ENCODE peak calls at places on chromosomes 16 and 17, in nine cellular contexts. One of them, this sample, is unnamed. For H3K36me3, the result is how much of the 10 kb centered on the place peaks cover.

GRCh38 chr17:43468746-43469544 is 14.8 kb upstream of the DHX8 start:
- DNase-seq in body of pancreas: no peak
- DNase-seq in endothelial cell of umbilical vein: no peak
- DNase-seq in HCT116: peak
- DNase-seq in tibial nerve: no peak
- DNase-seq in ovary: no peak
- DNase-seq in transverse colon: no peak
- DNase-seq in IMR-90: peak
- DNase-seq in suprapubic skin: no peak
- DNase-seq in this sample: no peak

GRCh38 chr17:81831957-81832607 is 1.0 kb downstream of the MCRIP1 start:
- DNase-seq in HCT116: no peak
- DNase-seq in endothelial cell of umbilical vein: no peak
- DNase-seq in tibial nerve: no peak
- DNase-seq in body of pancreas: peak
- DNase-seq in ovary: no peak
- DNase-seq in transverse colon: no peak
- DNase-seq in suprapubic skin: no peak
- DNase-seq in IMR-90: peak
- DNase-seq in this sample: no peak

GRCh38 chr17:30954046-30954805 is 16.6 kb upstream of the RNF135 start:
- DNase-seq in body of pancreas: no peak
- DNase-seq in ovary: no peak
- DNase-seq in HCT116: no peak
- DNase-seq in suprapubic skin: no peak
- DNase-seq in tibial nerve: no peak
- DNase-seq in endothelial cell of umbilical vein: no peak
- DNase-seq in transverse colon: no peak
- DNase-seq in IMR-90: peak
- DNase-seq in this sample: peak

GRCh38 chr17:4678448-4679026 is 25.4 kb downstream of the PELP1 start:
- DNase-seq in suprapubic skin: peak
- DNase-seq in tibial nerve: no peak
- DNase-seq in body of pancreas: no peak
- DNase-seq in IMR-90: peak
- DNase-seq in transverse colon: no peak
- DNase-seq in HCT116: peak
- DNase-seq in endothelial cell of umbilical vein: peak
- DNase-seq in ovary: no peak
- DNase-seq in this sample: no peak

GRCh38 chr17:34579979-34580684 is 750 bp downstream of the TMEM132E start:
- DNase-seq in HCT116: no peak
- DNase-seq in transverse colon: no peak
- DNase-seq in endothelial cell of umbilical vein: peak
- DNase-seq in body of pancreas: peak
- DNase-seq in tibial nerve: no peak
- DNase-seq in suprapubic skin: no peak
- DNase-seq in ovary: no peak
- DNase-seq in IMR-90: no peak
- DNase-seq in this sample: no peak

GRCh38 chr17:17569691-17570090 is 21.8 kb downstream of the PEMT start:
- DNase-seq in HCT116: no peak
- DNase-seq in ovary: no peak
- DNase-seq in transverse colon: no peak
- DNase-seq in endothelial cell of umbilical vein: no peak
- DNase-seq in tibial nerve: no peak
- DNase-seq in body of pancreas: peak
- DNase-seq in suprapubic skin: no peak
- DNase-seq in IMR-90: no peak
- DNase-seq in this sample: no peak

GRCh38 chr16:54942353-54942943 is 11.8 kb downstream of the IRX5 start:
- DNase-seq in body of pancreas: no peak
- DNase-seq in tibial nerve: no peak
- DNase-seq in suprapubic skin: no peak
- DNase-seq in ovary: no peak
- DNase-seq in endothelial cell of umbilical vein: no peak
- DNase-seq in IMR-90: no peak
- DNase-seq in transverse colon: no peak
- DNase-seq in HCT116: no peak
- DNase-seq in this sample: no peak

GRCh38 chr17:17745476-17746455 is 64.5 kb downstream of the RAI1 start:
- DNase-seq in tibial nerve: no peak
- DNase-seq in endothelial cell of umbilical vein: no peak
- DNase-seq in suprapubic skin: no peak
- DNase-seq in ovary: no peak
- DNase-seq in transverse colon: no peak
- DNase-seq in IMR-90: no peak
- DNase-seq in HCT116: no peak
- DNase-seq in body of pancreas: no peak
- DNase-seq in this sample: no peak

GRCh38 chr17:40247926-40248495 is 28.9 kb downstream of the WIPF2 start:
- DNase-seq in IMR-90: no peak
- DNase-seq in suprapubic skin: peak
- DNase-seq in ovary: no peak
- DNase-seq in body of pancreas: no peak
- DNase-seq in tibial nerve: peak
- DNase-seq in endothelial cell of umbilical vein: no peak
- DNase-seq in transverse colon: no peak
- DNase-seq in HCT116: no peak
- DNase-seq in this sample: no peak

GRCh38 chr17:76869209-76869877 is 1.1 kb downstream of the MGAT5B start:
- DNase-seq in tibial nerve: no peak
- DNase-seq in body of pancreas: no peak
- DNase-seq in suprapubic skin: no peak
- DNase-seq in IMR-90: no peak
- DNase-seq in HCT116: no peak
- DNase-seq in endothelial cell of umbilical vein: no peak
- DNase-seq in ovary: no peak
- DNase-seq in transverse colon: no peak
- DNase-seq in this sample: no peak

GRCh38 chr17:76867578-76868175 is 527 bp upstream of the MGAT5B start:
- DNase-seq in suprapubic skin: no peak
- DNase-seq in tibial nerve: no peak
- DNase-seq in ovary: no peak
- DNase-seq in body of pancreas: no peak
- DNase-seq in endothelial cell of umbilical vein: peak
- DNase-seq in transverse colon: no peak
- DNase-seq in HCT116: no peak
- DNase-seq in IMR-90: peak
- DNase-seq in this sample: no peak

GRCh38 chr17:76869878-76870714 is 1.9 kb downstream of the MGAT5B start:
- DNase-seq in body of pancreas: no peak
- DNase-seq in suprapubic skin: no peak
- DNase-seq in endothelial cell of umbilical vein: no peak
- DNase-seq in HCT116: no peak
- DNase-seq in ovary: no peak
- DNase-seq in IMR-90: peak
- DNase-seq in tibial nerve: no peak
- DNase-seq in transverse colon: no peak
- DNase-seq in this sample: no peak

GRCh38 chr17:76868176-76868668 is at the start of gene MGAT5B:
- DNase-seq in tibial nerve: peak
- DNase-seq in suprapubic skin: no peak
- DNase-seq in IMR-90: peak
- DNase-seq in ovary: peak
- DNase-seq in endothelial cell of umbilical vein: peak
- DNase-seq in HCT116: peak
- DNase-seq in transverse colon: peak
- DNase-seq in body of pancreas: peak
- DNase-seq in this sample: peak

DNA sequence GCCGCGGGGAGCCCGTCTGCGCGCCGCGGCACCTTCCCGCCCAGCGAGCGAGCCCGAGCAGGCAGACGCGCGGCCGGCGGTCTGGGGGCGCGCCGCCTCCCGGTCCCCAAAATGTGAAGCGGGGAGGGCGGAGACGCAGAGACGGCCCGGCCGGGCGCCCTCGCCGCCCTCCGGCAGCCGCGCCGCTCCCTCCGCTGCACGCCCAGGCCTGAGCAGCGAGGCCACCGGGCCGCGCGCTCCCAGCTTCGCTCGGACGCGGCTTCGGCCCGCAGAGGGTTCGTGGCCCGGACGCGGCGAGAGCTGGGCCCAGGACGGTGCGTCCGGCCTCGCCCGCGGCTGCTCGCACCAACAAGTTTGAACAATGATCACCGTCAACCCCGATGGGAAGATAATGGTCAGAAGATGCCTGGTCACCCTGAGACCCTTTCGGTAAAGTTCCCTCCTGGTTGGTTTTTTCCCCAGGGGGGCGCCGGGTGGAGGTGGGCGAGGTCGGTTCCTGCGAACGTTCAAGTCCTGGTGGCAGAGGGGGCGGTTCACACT is 535 bp downstream of the MGAT5B start:
- DNase-seq in suprapubic skin: no peak
- DNase-seq in body of pancreas: no peak
- DNase-seq in endothelial cell of umbilical vein: no peak
- DNase-seq in transverse colon: no peak
- DNase-seq in IMR-90: no peak
- DNase-seq in ovary: no peak
- DNase-seq in HCT116: no peak
- DNase-seq in tibial nerve: no peak
- DNase-seq in this sample: no peak
- TF ChIP-seq POLR2A in suprapubic skin: no peak
- TF ChIP-seq POLR2A in body of pancreas: no peak
- TF ChIP-seq POLR2A in endothelial cell of umbilical vein: no peak
- TF ChIP-seq POLR2A in transverse colon: no peak
- TF ChIP-seq POLR2A in IMR-90: no peak
- TF ChIP-seq POLR2A in ovary: no peak
- TF ChIP-seq POLR2A in HCT116: no peak
- TF ChIP-seq POLR2A in tibial nerve: no peak
- TF ChIP-seq POLR2A in this sample: no peak

GRCh38 chr17:61158372-61158771 is 241.3 kb upstream of the TBX2 start:
- DNase-seq in suprapubic skin: no peak
- DNase-seq in HCT116: no peak
- DNase-seq in transverse colon: no peak
- DNase-seq in ovary: no peak
- DNase-seq in tibial nerve: no peak
- DNase-seq in endothelial cell of umbilical vein: no peak
- DNase-seq in IMR-90: no peak
- DNase-seq in body of pancreas: no peak
- DNase-seq in this sample: no peak

GRCh38 chr17:61160789-61161440 is 238.7 kb upstream of the TBX2 start:
- DNase-seq in endothelial cell of umbilical vein: no peak
- DNase-seq in tibial nerve: no peak
- DNase-seq in suprapubic skin: no peak
- DNase-seq in ovary: no peak
- DNase-seq in body of pancreas: no peak
- DNase-seq in IMR-90: no peak
- DNase-seq in transverse colon: no peak
- DNase-seq in HCT116: no peak
- DNase-seq in this sample: no peak

GRCh38 chr17:61157246-61157887 is 242.3 kb upstream of the TBX2 start:
- DNase-seq in transverse colon: no peak
- DNase-seq in body of pancreas: peak
- DNase-seq in endothelial cell of umbilical vein: no peak
- DNase-seq in IMR-90: peak
- DNase-seq in tibial nerve: no peak
- DNase-seq in suprapubic skin: no peak
- DNase-seq in HCT116: no peak
- DNase-seq in ovary: no peak
- DNase-seq in this sample: no peak

GRCh38 chr17:61161615-61162134 is 238.0 kb upstream of the TBX2 start:
- DNase-seq in ovary: no peak
- DNase-seq in HCT116: no peak
- DNase-seq in suprapubic skin: no peak
- DNase-seq in IMR-90: peak
- DNase-seq in transverse colon: no peak
- DNase-seq in endothelial cell of umbilical vein: no peak
- DNase-seq in tibial nerve: no peak
- DNase-seq in body of pancreas: no peak
- DNase-seq in this sample: no peak

GRCh38 chr17:61159415-61159814 is 240.2 kb upstream of the TBX2 start:
- DNase-seq in suprapubic skin: no peak
- DNase-seq in body of pancreas: no peak
- DNase-seq in IMR-90: peak
- DNase-seq in transverse colon: no peak
- DNase-seq in HCT116: no peak
- DNase-seq in ovary: no peak
- DNase-seq in endothelial cell of umbilical vein: no peak
- DNase-seq in tibial nerve: no peak
- DNase-seq in this sample: no peak
- H3K36me3 ChIP-seq in suprapubic skin: under half
- H3K36me3 ChIP-seq in body of pancreas: under half
- H3K36me3 ChIP-seq in IMR-90: under half
- H3K36me3 ChIP-seq in transverse colon: under half
- H3K36me3 ChIP-seq in HCT116: under half
- H3K36me3 ChIP-seq in ovary: under half
- H3K36me3 ChIP-seq in endothelial cell of umbilical vein: under half
- H3K36me3 ChIP-seq in tibial nerve: under half
- H3K36me3 ChIP-seq in this sample: under half

GRCh38 chr16:66901626-66902025 is 17.1 kb downstream of the CDH16 start:
- DNase-seq in HCT116: no peak
- DNase-seq in endothelial cell of umbilical vein: no peak
- DNase-seq in ovary: no peak
- DNase-seq in body of pancreas: no peak
- DNase-seq in IMR-90: no peak
- DNase-seq in transverse colon: no peak
- DNase-seq in suprapubic skin: no peak
- DNase-seq in tibial nerve: no peak
- DNase-seq in this sample: no peak
- TF ChIP-seq POLR2A in HCT116: no peak
- TF ChIP-seq POLR2A in endothelial cell of umbilical vein: no peak
- TF ChIP-seq POLR2A in ovary: no peak
- TF ChIP-seq POLR2A in body of pancreas: no peak
- TF ChIP-seq POLR2A in IMR-90: no peak
- TF ChIP-seq POLR2A in transverse colon: no peak
- TF ChIP-seq POLR2A in suprapubic skin: no peak
- TF ChIP-seq POLR2A in tibial nerve: no peak
- TF ChIP-seq POLR2A in this sample: no peak

DNA sequence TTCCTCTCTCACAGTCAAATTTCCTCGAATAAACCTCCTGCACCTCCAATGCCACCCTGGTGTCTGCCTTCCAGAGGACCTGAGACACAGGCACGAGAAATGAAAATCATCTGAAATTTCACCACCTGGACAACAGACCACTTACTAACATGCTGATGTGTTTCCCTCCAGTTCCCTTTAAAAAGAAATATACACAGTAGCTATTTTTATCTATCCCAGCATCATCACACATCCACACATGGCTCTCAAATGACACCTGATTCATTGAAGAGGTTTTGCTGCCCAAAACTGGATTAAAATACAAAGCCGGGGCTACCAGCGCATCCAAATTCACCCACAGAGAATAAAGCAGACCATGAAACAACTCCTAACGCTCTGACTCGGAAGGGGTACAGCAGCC is 13.9 kb downstream of the ELAC2 start:
- DNase-seq in tibial nerve: no peak
- DNase-seq in suprapubic skin: no peak
- DNase-seq in ovary: no peak
- DNase-seq in IMR-90: no peak
- DNase-seq in transverse colon: no peak
- DNase-seq in HCT116: no peak
- DNase-seq in body of pancreas: no peak
- DNase-seq in endothelial cell of umbilical vein: no peak
- DNase-seq in this sample: no peak
- H3K36me3 ChIP-seq in tibial nerve: half or more
- H3K36me3 ChIP-seq in suprapubic skin: half or more
- H3K36me3 ChIP-seq in ovary: under half
- H3K36me3 ChIP-seq in IMR-90: half or more
- H3K36me3 ChIP-seq in transverse colon: half or more
- H3K36me3 ChIP-seq in HCT116: half or more
- H3K36me3 ChIP-seq in body of pancreas: under half
- H3K36me3 ChIP-seq in endothelial cell of umbilical vein: under half
- H3K36me3 ChIP-seq in this sample: under half